ENCODE peak calls at places on chromosomes 12 and 14, in four cellular contexts. One of them, this sample, is unnamed.

GRCh38 chr12:86349196-86349595 is 93.0 kb upstream of the MGAT4C start:
- DNase-seq in heart right ventricle: no peak
- DNase-seq in CD8-positive, alpha-beta T cell: no peak
- DNase-seq in cardiac fibroblast: no peak
- DNase-seq in this sample: no peak

GRCh38 chr14:96053600-96054381 is 14.6 kb downstream of the C14orf132 start:
- DNase-seq in cardiac fibroblast: peak; percentile 94
- DNase-seq in CD8-positive, alpha-beta T cell: peak; percentile 21
- DNase-seq in heart right ventricle: no peak
- DNase-seq in this sample: no peak

GRCh38 chr12:75657866-75658265 is 146.5 kb upstream of the KRR1 start:
- DNase-seq in CD8-positive, alpha-beta T cell: no peak
- DNase-seq in cardiac fibroblast: no peak
- DNase-seq in heart right ventricle: no peak
- DNase-seq in this sample: no peak

GRCh38 chr12:8077207-8077606 is 4.9 kb upstream of the NECAP1 start:
- DNase-seq in heart right ventricle: no peak
- DNase-seq in cardiac fibroblast: peak; percentile 46
- DNase-seq in CD8-positive, alpha-beta T cell: no peak
- DNase-seq in this sample: no peak

GRCh38 chr14:70193396-70193795 is 4.6 kb upstream of the SLC8A3 start:
- DNase-seq in CD8-positive, alpha-beta T cell: no peak
- DNase-seq in cardiac fibroblast: no peak
- DNase-seq in heart right ventricle: no peak
- DNase-seq in this sample: no peak

GRCh38 chr12:76765598-76765997 is 1.7 kb downstream of the ZDHHC17 start:
- DNase-seq in cardiac fibroblast: no peak
- DNase-seq in heart right ventricle: no peak
- DNase-seq in CD8-positive, alpha-beta T cell: no peak
- DNase-seq in this sample: no peak

GRCh38 chr14:71985538-71986234 is 53.5 kb downstream of the RGS6 start:
- DNase-seq in CD8-positive, alpha-beta T cell: no peak
- DNase-seq in heart right ventricle: no peak
- DNase-seq in cardiac fibroblast: no peak
- DNase-seq in this sample: no peak

GRCh38 chr14:38794674-38795073 is 308.4 kb downstream of the SEC23A start:
- DNase-seq in heart right ventricle: no peak
- DNase-seq in cardiac fibroblast: no peak
- DNase-seq in CD8-positive, alpha-beta T cell: no peak
- DNase-seq in this sample: no peak

GRCh38 chr14:53946404-53947400 is 9.9 kb downstream of the BMP4 start:
- DNase-seq in CD8-positive, alpha-beta T cell: no peak
- DNase-seq in cardiac fibroblast: no peak
- DNase-seq in heart right ventricle: no peak
- DNase-seq in this sample: peak; percentile 85

GRCh38 chr12:51549637-51550036 is 41.4 kb upstream of the SCN8A start:
- DNase-seq in CD8-positive, alpha-beta T cell: no peak
- DNase-seq in cardiac fibroblast: no peak
- DNase-seq in heart right ventricle: no peak
- DNase-seq in this sample: no peak

GRCh38 chr12:115140981-115141380 is 457.0 kb upstream of the TBX3 start:
- DNase-seq in CD8-positive, alpha-beta T cell: no peak
- DNase-seq in heart right ventricle: no peak
- DNase-seq in cardiac fibroblast: no peak
- DNase-seq in this sample: no peak

GRCh38 chr12:1083086-1083887 is 92.3 kb downstream of the ERC1 start:
- DNase-seq in CD8-positive, alpha-beta T cell: no peak
- DNase-seq in heart right ventricle: no peak
- DNase-seq in cardiac fibroblast: peak; percentile 58
- DNase-seq in this sample: no peak

GRCh38 chr12:6853626-6854025 is 1.7 kb downstream of the USP5 start:
- DNase-seq in heart right ventricle: no peak
- DNase-seq in cardiac fibroblast: no peak
- DNase-seq in CD8-positive, alpha-beta T cell: no peak
- DNase-seq in this sample: no peak

GRCh38 chr14:33950320-33951182 is at the start of gene EGLN3:
- DNase-seq in cardiac fibroblast: peak; percentile 64
- DNase-seq in CD8-positive, alpha-beta T cell: peak; percentile 56
- DNase-seq in heart right ventricle: peak; percentile 93
- DNase-seq in this sample: peak; percentile 96

GRCh38 chr12:49832836-49833421 is 4.7 kb upstream of the NCKAP5L start:
- DNase-seq in cardiac fibroblast: peak; percentile 68
- DNase-seq in heart right ventricle: no peak
- DNase-seq in CD8-positive, alpha-beta T cell: no peak
- DNase-seq in this sample: no peak

DNA sequence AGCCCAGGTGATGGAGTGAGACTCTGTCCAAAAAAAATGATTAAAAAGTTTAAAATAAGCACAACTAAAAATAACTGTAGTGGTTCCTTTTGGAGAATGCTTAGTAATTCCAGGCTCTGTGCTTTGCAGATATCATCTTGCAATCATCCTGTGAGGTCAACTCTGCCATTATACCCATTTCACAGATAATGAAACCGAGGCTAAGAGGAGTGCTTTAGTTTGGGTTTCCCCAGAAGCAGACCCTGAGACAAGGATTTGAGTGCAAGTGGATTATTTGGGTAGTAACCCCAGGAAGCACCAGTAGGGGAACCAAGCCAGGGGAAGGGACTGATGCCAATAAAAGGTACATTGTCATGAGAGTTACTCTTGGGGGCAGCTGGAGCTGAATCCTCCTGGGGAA is 44.7 kb downstream of the RIN3 start:
- DNase-seq in heart right ventricle: no peak
- DNase-seq in cardiac fibroblast: no peak
- DNase-seq in CD8-positive, alpha-beta T cell: no peak
- DNase-seq in this sample: no peak
- TF ChIP-seq CTCF in heart right ventricle: no peak
- TF ChIP-seq CTCF in cardiac fibroblast: no peak
- TF ChIP-seq CTCF in CD8-positive, alpha-beta T cell: no peak
- TF ChIP-seq CTCF in this sample: no peak

GRCh38 chr12:59596232-59597143 is 659 bp downstream of the SLC16A7 start:
- DNase-seq in cardiac fibroblast: peak; percentile 79
- DNase-seq in CD8-positive, alpha-beta T cell: peak; percentile 92
- DNase-seq in heart right ventricle: peak; percentile 80
- DNase-seq in this sample: peak; percentile 58
- TF ChIP-seq CTCF in cardiac fibroblast: no peak
- TF ChIP-seq CTCF in CD8-positive, alpha-beta T cell: no peak
- TF ChIP-seq CTCF in heart right ventricle: no peak
- TF ChIP-seq CTCF in this sample: no peak

DNA sequence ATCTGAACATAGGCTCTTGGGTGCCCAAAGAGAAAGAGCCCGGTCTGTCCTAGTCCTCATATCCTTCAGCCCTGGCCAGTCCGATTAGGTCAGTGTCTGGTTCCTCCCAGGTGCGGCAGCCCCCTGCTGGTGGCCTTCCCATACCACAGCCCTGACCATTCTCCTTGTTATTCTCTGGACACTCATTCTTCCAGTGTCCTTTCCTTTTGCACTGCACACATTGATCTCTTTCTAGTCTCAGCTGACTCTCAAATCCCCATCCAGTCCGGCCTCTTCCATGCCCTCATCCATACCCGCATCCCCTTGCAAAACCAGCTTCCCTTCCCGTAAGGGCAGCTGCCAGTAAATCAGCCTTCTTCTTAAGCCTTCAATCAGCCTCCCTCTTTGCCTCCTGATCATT is 1316.3 kb downstream of the TMEM121 start:
- DNase-seq in CD8-positive, alpha-beta T cell: no peak
- DNase-seq in cardiac fibroblast: no peak
- DNase-seq in heart right ventricle: no peak
- DNase-seq in this sample: no peak
- TF ChIP-seq CTCF in CD8-positive, alpha-beta T cell: no peak
- TF ChIP-seq CTCF in cardiac fibroblast: peak; percentile 58
- TF ChIP-seq CTCF in heart right ventricle: peak; percentile 24
- TF ChIP-seq CTCF in this sample: no peak

DNA sequence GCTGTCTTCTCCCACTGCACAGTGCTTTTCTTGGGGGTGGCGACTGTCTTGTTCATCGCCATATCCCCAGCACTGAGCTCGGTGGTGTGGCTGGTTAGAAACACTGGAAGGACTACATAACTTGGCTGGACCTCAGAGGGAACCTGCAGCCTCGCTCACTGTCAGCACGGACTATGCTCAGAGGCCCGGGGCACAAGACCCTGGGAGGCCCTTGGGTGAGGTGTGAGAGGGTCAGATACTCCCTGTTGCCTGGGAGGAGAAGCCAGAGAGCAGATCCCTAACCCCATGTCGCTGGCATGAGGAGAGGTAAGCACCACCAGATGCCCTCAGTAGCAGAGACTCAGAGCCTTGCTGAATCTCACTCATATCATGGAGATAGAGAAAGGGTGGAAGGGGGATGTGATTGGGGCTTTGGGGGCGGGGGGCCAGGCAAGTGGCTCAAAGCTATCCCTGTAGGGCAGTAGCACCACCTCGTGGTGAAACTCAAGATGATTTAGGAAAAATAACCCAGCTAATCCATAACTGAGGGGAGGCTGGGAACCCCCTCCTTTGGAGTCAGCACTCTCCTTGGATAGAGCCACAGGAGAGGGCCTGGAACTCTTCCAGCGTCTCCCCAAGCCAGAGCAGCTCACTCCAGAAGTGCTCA is 18.7 kb upstream of the HDAC7 start:
- DNase-seq in heart right ventricle: no peak
- DNase-seq in CD8-positive, alpha-beta T cell: no peak
- DNase-seq in cardiac fibroblast: peak; percentile 60
- DNase-seq in this sample: peak; percentile 50
- TF ChIP-seq CTCF in heart right ventricle: peak; percentile 77
- TF ChIP-seq CTCF in CD8-positive, alpha-beta T cell: peak; percentile 43
- TF ChIP-seq CTCF in cardiac fibroblast: peak; percentile 48
- TF ChIP-seq CTCF in this sample: peak; percentile 51

This sample was measured in nephron progenitor cell.